ENCODE peak calls at places on chromosomes 1 and 21, in six cellular contexts. F, I, E, B, D and Q are unnamed samples.

GRCh38 chr1:176033879-176034278 is 173.2 kb downstream of the COP1 start:
- DNase-seq in F (peak), I (no peak), E (no peak), B (no peak), D (peak), Q (peak)

GRCh38 chr1:38586993-38587646 is 272.5 kb downstream of the RRAGC start:
- DNase-seq in F (peak), I (peak), E (peak), B (no peak), D (peak), Q (peak)

GRCh38 chr1:160437432-160438319 is 37.3 kb downstream of the VANGL2 start:
- DNase-seq in F (no peak), I (no peak), E (no peak), B (no peak), D (no peak), Q (no peak)

GRCh38 chr1:234849824-234850223 is 239.8 kb upstream of the IRF2BP2 start:
- DNase-seq in F (no peak), I (no peak), E (no peak), B (no peak), D (no peak), Q (no peak)

GRCh38 chr1:199970125-199970524 is 57.4 kb upstream of the NR5A2 start:
- DNase-seq in F (no peak), I (no peak), E (no peak), B (no peak), D (no peak), Q (no peak)

GRCh38 chr1:31111290-31111951 is 45.9 kb upstream of the PUM1 start:
- DNase-seq in F (peak), I (no peak), E (peak), B (no peak), D (peak), Q (peak)

GRCh38 chr1:204213668-204214662 is at the start of gene GOLT1A:
- DNase-seq in F (peak), I (peak), E (peak), B (peak), D (peak), Q (peak)

GRCh38 chr1:24957016-24957807 is 27.1 kb upstream of the RUNX3 start:
- DNase-seq in F (no peak), I (no peak), E (no peak), B (peak), D (no peak), Q (no peak)

GRCh38 chr1:62417351-62417999 is 19.4 kb upstream of the USP1 start:
- DNase-seq in F (no peak), I (no peak), E (no peak), B (no peak), D (no peak), Q (no peak)

GRCh38 chr1:244065960-244066388 is 14.9 kb downstream of the ZBTB18 start:
- DNase-seq in F (peak), I (no peak), E (no peak), B (no peak), D (peak), Q (peak)

GRCh38 chr1:15430787-15431570 is 7.3 kb upstream of the CTRC start:
- DNase-seq in F (peak), I (peak), E (peak), B (peak), D (peak), Q (peak)

GRCh38 chr1:213678753-213679152 is 309.0 kb upstream of the PROX1 start:
- DNase-seq in F (no peak), I (no peak), E (no peak), B (no peak), D (no peak), Q (no peak)

GRCh38 chr1:175479521-175480342 is 263.7 kb downstream of the TNR start:
- DNase-seq in F (peak), I (no peak), E (no peak), B (no peak), D (no peak), Q (no peak)

GRCh38 chr1:7856345-7856744 is 3.5 kb upstream of the UTS2 start:
- DNase-seq in F (peak), I (no peak), E (no peak), B (no peak), D (no peak), Q (no peak)

GRCh38 chr1:21530368-21531016 is 21.3 kb downstream of the ALPL start:
- DNase-seq in F (no peak), I (no peak), E (no peak), B (no peak), D (no peak), Q (no peak)

GRCh38 chr1:59640851-59641250 is 173.9 kb upstream of the HOOK1 start:
- DNase-seq in F (peak), I (no peak), E (no peak), B (no peak), D (no peak), Q (no peak)

GRCh38 chr1:119285482-119285881 is 83.1 kb upstream of the HAO2 start:
- DNase-seq in F (peak), I (no peak), E (no peak), B (no peak), D (peak), Q (peak)

GRCh38 chr1:205714190-205714905 is 34.0 kb upstream of the SLC45A3 start:
- DNase-seq in F (peak), I (no peak), E (no peak), B (no peak), D (peak), Q (peak)

GRCh38 chr1:20440785-20441200 is 45.2 kb downstream of the CAMK2N1 start:
- DNase-seq in F (peak), I (peak), E (peak), B (no peak), D (peak), Q (peak)

GRCh38 chr1:221470000-221470698 is 271.7 kb downstream of the DUSP10 start:
- DNase-seq in F (no peak), I (no peak), E (no peak), B (no peak), D (peak), Q (no peak)

GRCh38 chr1:195495720-195496635 is 1112.3 kb downstream of the KCNT2 start:
- DNase-seq in F (no peak), I (peak), E (no peak), B (no peak), D (peak), Q (no peak)

GRCh38 chr1:22729921-22730320 is 19.3 kb downstream of the EPHB2 start:
- DNase-seq in F (no peak), I (no peak), E (no peak), B (no peak), D (no peak), Q (no peak)

GRCh38 chr1:22733643-22734042 is 23.0 kb downstream of the EPHB2 start:
- DNase-seq in F (no peak), I (no peak), E (no peak), B (no peak), D (no peak), Q (no peak)

GRCh38 chr1:22728751-22729399 is 18.2 kb downstream of the EPHB2 start:
- DNase-seq in F (no peak), I (no peak), E (no peak), B (no peak), D (no peak), Q (no peak)

GRCh38 chr1:22729400-22729773 is 18.7 kb downstream of the EPHB2 start:
- DNase-seq in F (no peak), I (no peak), E (no peak), B (no peak), D (no peak), Q (no peak)

DNA sequence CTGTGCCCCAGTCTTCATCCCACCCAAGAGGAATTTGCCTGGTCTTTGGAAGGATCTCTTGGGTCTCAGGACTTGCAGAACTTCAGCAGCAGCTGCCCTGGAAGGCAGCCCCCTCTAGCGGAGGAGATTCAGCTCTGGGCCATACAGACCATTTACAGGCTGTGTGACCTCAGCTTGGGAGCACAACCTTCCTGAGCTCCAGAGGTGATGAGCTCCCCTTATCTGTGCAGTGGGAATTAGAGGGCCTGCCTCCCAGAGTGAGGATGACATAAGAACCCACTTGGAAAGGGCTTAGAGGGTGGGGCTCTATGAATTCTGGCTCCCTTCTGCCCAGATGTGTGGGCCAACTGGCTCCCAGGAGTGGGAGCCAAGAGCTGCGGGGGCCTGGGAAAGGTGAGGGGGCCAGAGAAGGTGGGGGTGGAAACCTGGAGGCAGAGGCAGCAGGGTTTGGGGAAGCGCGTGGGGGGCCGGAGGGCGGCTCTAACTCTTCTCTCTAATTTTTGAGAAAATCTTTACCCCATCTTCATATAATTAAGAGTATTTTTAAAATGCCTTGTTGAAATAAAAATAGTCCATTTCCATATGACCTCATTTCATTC is 21.4 kb downstream of the EPHB2 start:
- DNase-seq in F (peak), I (peak), E (no peak), B (no peak), D (no peak), Q (no peak)
- TF ChIP-seq CTCF in F (peak), I (no peak), E (peak), B (no peak), D (peak), Q (no peak)

DNA sequence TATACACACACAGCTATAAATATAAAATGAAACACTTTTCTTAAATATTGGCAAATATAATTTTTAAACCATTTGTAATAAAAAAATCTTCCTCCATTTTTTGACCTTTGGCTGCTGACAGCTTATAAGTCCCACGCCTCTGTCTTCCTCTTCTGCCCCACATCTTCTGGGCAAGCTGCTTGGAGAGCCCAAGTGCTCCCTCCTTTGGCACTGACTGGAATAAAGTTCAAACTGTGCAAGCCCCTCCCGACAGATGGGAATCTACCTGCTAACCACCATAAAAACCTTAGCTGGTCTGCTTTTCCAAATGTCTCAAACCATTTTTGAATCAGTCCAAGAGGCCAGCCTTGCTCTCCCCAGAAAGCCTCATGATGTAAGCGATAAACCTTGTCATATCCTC is 99.7 kb downstream of the SNX7 start:
- DNase-seq in F (no peak), I (peak), E (no peak), B (no peak), D (peak), Q (peak)
- TF ChIP-seq CTCF in F (no peak), I (peak), E (no peak), B (no peak), D (peak), Q (peak)

GRCh38 chr21:36615274-36615964 is 83.5 kb upstream of the SIM2 start:
- DNase-seq in F (no peak), I (peak), E (no peak), B (no peak), D (no peak), Q (no peak)
- TF ChIP-seq CTCF in F (peak), I (peak), E (no peak), B (no peak), D (no peak), Q (no peak)

GRCh38 chr1:241311056-241311746 is 45.8 kb downstream of the RGS7 start:
- DNase-seq in F (no peak), I (no peak), E (no peak), B (no peak), D (no peak), Q (peak)
- TF ChIP-seq CTCF in F (no peak), I (no peak), E (no peak), B (no peak), D (no peak), Q (peak)

GRCh38 chr1:54980528-54981241 is at the start of gene TMEM61:
- DNase-seq in F (no peak), I (peak), E (peak), B (peak), D (peak), Q (peak)
- TF ChIP-seq CTCF in F (no peak), I (no peak), E (no peak), B (no peak), D (no peak), Q (no peak)

GRCh38 chr1:198725090-198725489 is 86.2 kb downstream of the PTPRC start:
- DNase-seq in F (no peak), I (no peak), E (no peak), B (no peak), D (peak), Q (no peak)
- TF ChIP-seq CTCF in F (no peak), I (no peak), E (no peak), B (no peak), D (no peak), Q (no peak)

GRCh38 chr1:247857069-247857985 is at the start of gene TRIM58:
- DNase-seq in F (no peak), I (peak), E (peak), B (no peak), D (no peak), Q (no peak)
- TF ChIP-seq CTCF in F (no peak), I (peak), E (no peak), B (no peak), D (no peak), Q (no peak)

DNA sequence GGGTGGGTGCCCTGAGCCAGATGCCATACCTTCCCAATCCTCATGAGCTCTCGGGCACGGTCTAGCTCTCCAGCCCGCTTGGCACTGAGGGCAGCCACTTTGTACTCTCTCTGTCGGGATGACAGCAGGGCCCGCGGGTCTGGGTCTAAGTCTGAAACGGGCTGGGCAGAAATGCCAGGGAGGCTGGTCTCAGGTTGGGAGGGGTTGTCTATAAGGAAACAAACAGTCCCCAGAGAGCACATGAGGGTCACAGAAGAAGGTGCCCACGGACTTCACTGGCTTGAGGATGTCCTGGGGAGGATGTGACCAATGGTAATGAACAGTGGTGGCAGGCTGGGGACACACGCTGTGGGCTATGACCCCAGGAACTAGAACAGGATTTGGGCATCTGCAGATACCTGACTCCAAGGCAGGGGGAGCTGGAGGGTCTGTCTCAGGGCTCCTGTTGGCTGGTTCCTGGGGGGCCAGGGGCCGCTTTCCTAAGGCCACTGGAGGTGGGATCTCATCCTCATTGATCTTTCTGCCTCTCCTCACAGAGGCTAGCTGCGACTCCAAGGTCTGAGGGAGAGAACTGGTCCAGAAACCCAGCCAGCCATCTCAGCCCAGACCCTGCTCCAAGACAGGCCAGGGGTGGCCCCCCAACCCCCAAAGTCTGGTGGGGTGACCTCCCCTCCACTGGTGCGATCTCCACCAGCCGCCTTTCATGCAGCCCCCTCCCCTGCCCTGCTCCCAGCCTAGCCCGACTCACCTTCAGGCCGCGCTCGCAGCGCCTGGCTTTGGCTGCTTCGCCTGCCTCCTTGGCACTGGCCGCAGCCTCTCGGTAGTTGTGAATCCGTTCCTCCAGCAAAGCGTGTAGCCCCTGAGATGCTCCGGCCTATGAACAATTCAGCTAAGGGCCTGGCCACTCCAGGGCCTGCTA is 6.1 kb downstream of the CC2D1B start:
- DNase-seq in F (no peak), I (no peak), E (no peak), B (no peak), D (no peak), Q (no peak)
- TF ChIP-seq CTCF in F (no peak), I (no peak), E (no peak), B (no peak), D (no peak), Q (no peak)

DNA sequence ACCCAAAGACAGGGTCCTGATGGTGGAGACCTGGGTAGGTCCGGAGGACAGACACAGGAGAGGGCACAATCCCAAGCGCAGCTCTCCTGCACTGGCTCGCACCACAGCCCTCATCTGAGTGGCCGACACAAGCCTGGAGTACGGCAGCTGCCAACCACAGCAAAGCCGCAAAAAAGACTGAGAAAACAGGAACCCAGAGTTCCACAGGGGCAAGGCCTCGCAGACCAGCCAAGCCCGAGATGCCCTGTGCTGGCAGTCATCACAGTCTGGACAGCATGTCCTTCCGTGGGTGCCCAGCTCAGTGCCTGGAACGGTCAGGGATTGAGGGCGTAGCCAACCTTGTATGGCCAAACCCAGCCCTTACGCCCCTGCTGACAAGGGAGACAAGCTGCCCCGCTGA is 11.4 kb downstream of the ZBTB48 start:
- DNase-seq in F (no peak), I (no peak), E (peak), B (no peak), D (no peak), Q (no peak)
- TF ChIP-seq CTCF in F (no peak), I (no peak), E (no peak), B (no peak), D (no peak), Q (no peak)

GRCh38 chr1:185720633-185721272 is 13.4 kb upstream of the HMCN1 start:
- DNase-seq in F (peak), I (no peak), E (no peak), B (no peak), D (peak), Q (peak)
- TF ChIP-seq CTCF in F (peak), I (peak), E (peak), B (peak), D (peak), Q (peak)